ENCODE peak calls at places on chromosomes 12 and 14, in five cellular contexts. G is HFFc6, U is glutamatergic neuron, C is lower leg skin, O is GM23338. R is an unnamed sample.

GRCh38 chr12:95633671-95634465 is 82.6 kb upstream of the USP44 start:
- DNase-seq in G (no peak), U (no peak), O (no peak), C (no peak), R (no peak)

GRCh38 chr12:88633312-88633711 is 53.0 kb upstream of the KITLG start:
- DNase-seq in G (peak), U (no peak), O (peak), C (no peak), R (no peak)

GRCh38 chr12:32208355-32208754 is 101.7 kb downstream of the BICD1 start:
- DNase-seq in O (no peak), C (no peak), U (no peak), G (no peak), R (no peak)

GRCh38 chr12:123807670-123808069 is 45.6 kb downstream of the DNAH10 start:
- DNase-seq in U (no peak), C (no peak), G (no peak), O (peak), R (no peak)

GRCh38 chr12:131208425-131208824 is 254.7 kb downstream of the ADGRD1 start:
- DNase-seq in G (no peak), O (no peak), U (no peak), C (peak), R (no peak)

GRCh38 chr14:100305446-100306255 is 593 bp downstream of the SLC25A29 start:
- DNase-seq in C (peak), U (no peak), G (no peak), O (peak), R (no peak)

GRCh38 chr14:68232643-68233055 is 413.1 kb downstream of the RAD51B start:
- DNase-seq in G (peak), U (no peak), C (no peak), O (no peak), R (no peak)

GRCh38 chr14:52873694-52874093 is 77.2 kb downstream of the FERMT2 start:
- DNase-seq in U (no peak), O (no peak), C (no peak), G (no peak), R (no peak)

GRCh38 chr12:113276946-113277500 is 55.8 kb downstream of the TPCN1 start:
- DNase-seq in G (no peak), O (no peak), U (no peak), C (no peak), R (no peak)

GRCh38 chr12:33628087-33628486 is 188.5 kb upstream of the SYT10 start:
- DNase-seq in O (peak), C (no peak), G (no peak), U (no peak), R (no peak)

GRCh38 chr12:66900616-66901015 is 221.7 kb upstream of the GRIP1 start:
- DNase-seq in C (no peak), G (no peak), O (no peak), U (no peak), R (no peak)

GRCh38 chr12:121796855-121797751 is 3.6 kb upstream of the RHOF start:
- DNase-seq in C (peak), U (peak), O (peak), G (peak), R (no peak)
- TF ChIP-seq CTCF in C (no peak), U (no peak), O (peak), G (peak), R (no peak)

GRCh38 chr12:102120886-102121285 is 903 bp downstream of the PARPBP start:
- DNase-seq in U (no peak), G (peak), C (no peak), O (peak), R (no peak)

GRCh38 chr12:102116392-102116791 is 3.5 kb downstream of the NUP37 start:
- DNase-seq in G (no peak), O (no peak), U (no peak), C (no peak), R (no peak)

GRCh38 chr12:102118874-102119273 is 1.0 kb downstream of the NUP37 start:
- DNase-seq in C (no peak), U (no peak), G (no peak), O (no peak), R (no peak)

GRCh38 chr12:102120564-102120873 is 536 bp downstream of the PARPBP start:
- DNase-seq in G (no peak), C (no peak), O (no peak), U (no peak), R (no peak)

GRCh38 chr12:102119674-102120563 is at the start of the genes NUP37 and PARPBP:
- DNase-seq in U (peak), O (peak), G (peak), C (peak), R (peak)
- TF ChIP-seq CTCF in U (no peak), O (no peak), G (peak), C (no peak), R (no peak)

GRCh38 chr12:19971396-19971802 is 396.9 kb upstream of the PDE3A start:
- DNase-seq in C (no peak), O (peak), G (no peak), U (no peak), R (no peak)
- TF ChIP-seq CTCF in C (no peak), O (peak), G (no peak), U (no peak), R (no peak)

DNA sequence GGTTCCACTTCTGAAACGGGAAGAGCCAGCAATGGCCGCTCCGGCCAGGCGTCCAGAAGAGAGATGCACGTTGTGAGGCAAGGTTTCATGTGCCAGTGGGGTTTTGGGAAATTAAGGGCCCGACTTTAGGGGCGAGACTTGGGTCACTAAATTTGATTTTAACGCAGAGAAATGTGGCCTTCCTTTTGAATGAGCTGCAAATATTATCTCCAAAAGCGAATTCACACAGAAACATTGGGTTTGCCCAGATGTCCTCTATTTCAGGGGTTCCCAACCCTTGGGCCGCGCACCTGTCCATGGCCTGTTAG is 2.3 kb upstream of the RNASE4 start:
- DNase-seq in C (no peak), G (no peak), U (no peak), O (no peak), R (no peak)
- TF ChIP-seq CTCF in C (no peak), G (no peak), U (no peak), O (no peak), R (no peak)